ENCODE peak calls at places on chromosomes 7 and 10, in five cellular contexts. S is hepatocyte, D is cardiac muscle cell, U is heart right ventricle, J is AG09309. K is an unnamed sample.

GRCh38 chr10:43376828-43377227 is 5.4 kb downstream of the FXYD4 start:
- DNase-seq in J (no peak), D (no peak), U (no peak), S (no peak), K (no peak)

GRCh38 chr10:96846926-96847325 is 14.8 kb downstream of the LCOR start:
- DNase-seq in J (no peak), U (no peak), D (no peak), S (no peak), K (no peak)

GRCh38 chr7:73865738-73866445 is 4.9 kb downstream of the TMEM270 start:
- DNase-seq in S (peak), U (no peak), D (peak), J (no peak), K (no peak)

GRCh38 chr7:130908345-130909160 is 174.5 kb upstream of the KLF14 start:
- DNase-seq in S (no peak), U (no peak), D (no peak), J (no peak), K (no peak)

GRCh38 chr7:129262333-129262732 is 37.5 kb downstream of the AHCYL2 start:
- DNase-seq in U (no peak), D (no peak), S (no peak), J (no peak), K (no peak)

GRCh38 chr7:147584771-147585193 is 1005.8 kb upstream of the C7orf33 start:
- DNase-seq in U (no peak), J (no peak), D (no peak), S (no peak), K (no peak)

GRCh38 chr10:13503745-13504463 is 24.9 kb downstream of the BEND7 start:
- DNase-seq in S (peak), U (no peak), D (no peak), J (peak), K (peak)

GRCh38 chr10:124020871-124021823 is 72.3 kb downstream of the CHST15 start:
- DNase-seq in D (no peak), U (no peak), J (no peak), S (no peak), K (no peak)

GRCh38 chr7:116395125-116395791 is 104.3 kb upstream of the CAV2 start:
- DNase-seq in U (no peak), J (peak), S (peak), D (no peak), K (peak)

GRCh38 chr7:23276381-23276780 is 22.8 kb upstream of the MALSU1 start:
- DNase-seq in D (no peak), J (no peak), U (no peak), S (no peak), K (no peak)

GRCh38 chr7:27191716-27192545 is 6.9 kb upstream of the HOXA11 start:
- DNase-seq in J (no peak), U (no peak), S (no peak), D (no peak), K (no peak)

GRCh38 chr7:66099551-66100407 is 14.9 kb upstream of the CRCP start:
- DNase-seq in D (peak), J (peak), U (peak), S (peak), K (peak)

GRCh38 chr10:78162867-78163266 is 129.2 kb downstream of the RPS24 start:
- DNase-seq in S (no peak), J (no peak), D (no peak), U (no peak), K (no peak)

DNA sequence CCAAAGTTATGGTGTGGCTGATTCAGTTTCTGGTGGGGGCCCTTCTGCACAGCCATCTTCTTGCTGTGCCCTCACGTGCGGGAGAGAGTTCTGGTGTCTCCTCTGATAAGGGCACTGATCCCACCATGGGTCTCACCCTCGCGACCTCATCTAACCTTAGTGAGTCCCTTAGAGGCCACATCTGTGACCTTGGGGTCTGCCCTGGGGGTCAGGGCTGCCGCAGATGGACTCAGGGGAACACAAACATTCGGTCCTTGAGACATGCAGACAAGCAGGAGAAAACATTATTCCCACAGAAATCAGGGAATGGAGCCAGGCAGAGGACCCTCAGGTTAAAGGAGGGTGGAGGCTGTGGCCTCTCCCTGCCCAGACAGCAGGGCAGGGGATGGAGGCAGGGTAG is 177.9 kb downstream of the DNAJB6 start:
- DNase-seq in J (no peak), U (no peak), D (no peak), S (no peak), K (no peak)
- TF ChIP-seq CTCF in J (no peak), U (no peak), D (no peak), S (no peak), K (no peak)

GRCh38 chr7:107166702-107167426 is 1.9 kb upstream of the HBP1 start:
- DNase-seq in S (no peak), J (no peak), D (no peak), U (no peak), K (no peak)
- H3K4me3 ChIP-seq in S (peak), J (peak), D (peak), U (peak), K (peak)

DNA sequence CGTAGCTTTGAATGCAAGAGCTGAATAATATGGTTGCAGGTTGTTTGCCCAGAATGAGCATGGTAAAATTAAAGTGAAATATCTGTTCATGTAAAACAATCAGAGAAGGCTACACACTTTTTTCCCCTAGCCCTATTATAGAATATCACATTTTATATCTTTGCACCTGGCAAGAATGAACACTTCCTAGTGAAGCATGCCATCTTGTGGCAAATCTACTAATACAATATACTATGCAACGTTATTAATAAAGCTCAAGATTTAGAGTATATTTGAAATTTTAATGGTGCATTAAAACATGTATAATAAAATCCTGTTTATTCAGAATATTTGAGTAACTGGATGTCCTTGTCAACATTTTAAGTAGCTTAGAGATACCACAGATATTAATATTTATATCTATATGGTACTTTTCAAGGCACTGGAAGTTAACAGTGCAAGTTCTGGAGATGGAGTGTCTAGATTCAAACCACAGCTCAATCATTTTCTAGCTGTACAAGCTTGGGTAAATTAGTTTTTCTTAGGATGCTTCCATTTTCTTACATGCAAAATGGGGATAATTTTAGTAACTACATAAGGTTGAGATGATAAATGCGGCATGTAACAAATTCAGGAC is 643.1 kb upstream of the SEMA3D start:
- DNase-seq in U (no peak), S (peak), J (peak), D (peak), K (no peak)
- TF ChIP-seq CTCF in U (no peak), S (peak), J (peak), D (peak), K (peak)

GRCh38 chr7:50264908-50265307 is 39.6 kb upstream of the IKZF1 start:
- DNase-seq in J (no peak), U (no peak), D (no peak), S (no peak), K (no peak)
- H3K4me3 ChIP-seq in J (no peak), U (no peak), D (no peak), S (no peak), K (no peak)

GRCh38 chr10:88505680-88506215 is 77.4 kb downstream of the RNLS start:
- DNase-seq in S (no peak), U (no peak), J (no peak), D (no peak), K (no peak)

GRCh38 chr10:88512599-88512998 is 70.5 kb downstream of the RNLS start:
- DNase-seq in S (no peak), J (no peak), D (no peak), U (no peak), K (no peak)

GRCh38 chr10:88508054-88508453 is 75.1 kb downstream of the RNLS start:
- DNase-seq in U (no peak), D (no peak), S (no peak), J (no peak), K (no peak)

GRCh38 chr10:88505265-88505664 is 77.9 kb downstream of the RNLS start:
- DNase-seq in D (no peak), S (no peak), U (no peak), J (no peak), K (no peak)

GRCh38 chr10:88507380-88507779 is 75.7 kb downstream of the RNLS start:
- DNase-seq in S (no peak), U (no peak), D (no peak), J (no peak), K (no peak)
- TF ChIP-seq CTCF in S (no peak), U (no peak), D (no peak), J (no peak), K (no peak)

DNA sequence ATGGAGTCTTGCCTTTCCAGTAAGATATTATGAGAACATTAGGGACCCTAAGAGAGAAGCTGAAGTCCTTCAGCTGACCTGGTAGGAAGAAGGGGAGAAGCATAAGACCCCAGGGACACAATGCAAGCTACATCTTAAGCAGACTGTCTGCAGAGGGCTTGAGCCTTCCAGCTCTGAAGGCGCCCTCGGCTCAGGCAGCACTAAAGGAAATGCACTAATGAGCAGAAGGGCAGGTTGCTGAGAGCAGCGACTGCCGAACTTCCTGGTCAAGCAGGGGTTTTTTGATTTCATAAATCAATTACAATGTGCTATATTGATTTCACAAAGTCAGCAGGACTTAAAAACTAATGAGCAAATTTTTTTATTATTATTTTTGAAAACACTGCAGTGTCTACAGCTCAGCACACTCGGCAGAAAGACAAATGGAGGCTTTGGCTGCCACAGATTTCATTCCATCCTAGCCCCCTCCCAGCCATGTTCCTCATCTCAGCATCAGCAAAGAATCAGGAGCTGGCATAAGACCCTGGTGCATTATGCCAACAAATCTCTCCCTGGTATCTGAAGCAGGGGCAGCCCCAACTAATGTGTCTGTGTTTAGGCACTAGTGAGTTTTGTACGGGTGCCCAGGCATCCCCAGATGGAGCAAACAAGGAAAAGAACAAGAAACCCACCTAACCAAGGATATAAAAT is 57.1 kb downstream of the LRRTM3 start:
- DNase-seq in U (no peak), S (no peak), J (no peak), D (no peak), K (no peak)
- H3K4me3 ChIP-seq in U (no peak), S (no peak), J (no peak), D (no peak), K (no peak)

GRCh38 chr10:28676297-28676967 is 889 bp upstream of the BAMBI start:
- DNase-seq in U (peak), S (no peak), J (no peak), D (peak), K (no peak)

GRCh38 chr10:28677889-28678686 is 767 bp downstream of the BAMBI start:
- DNase-seq in D (no peak), J (no peak), U (peak), S (peak), K (no peak)

GRCh38 chr10:28674782-28675181 is 2.5 kb upstream of the BAMBI start:
- DNase-seq in D (no peak), U (no peak), J (no peak), S (no peak), K (no peak)

GRCh38 chr10:28678687-28679457 is 1.6 kb downstream of the BAMBI start:
- DNase-seq in D (peak), J (no peak), S (no peak), U (no peak), K (no peak)

DNA sequence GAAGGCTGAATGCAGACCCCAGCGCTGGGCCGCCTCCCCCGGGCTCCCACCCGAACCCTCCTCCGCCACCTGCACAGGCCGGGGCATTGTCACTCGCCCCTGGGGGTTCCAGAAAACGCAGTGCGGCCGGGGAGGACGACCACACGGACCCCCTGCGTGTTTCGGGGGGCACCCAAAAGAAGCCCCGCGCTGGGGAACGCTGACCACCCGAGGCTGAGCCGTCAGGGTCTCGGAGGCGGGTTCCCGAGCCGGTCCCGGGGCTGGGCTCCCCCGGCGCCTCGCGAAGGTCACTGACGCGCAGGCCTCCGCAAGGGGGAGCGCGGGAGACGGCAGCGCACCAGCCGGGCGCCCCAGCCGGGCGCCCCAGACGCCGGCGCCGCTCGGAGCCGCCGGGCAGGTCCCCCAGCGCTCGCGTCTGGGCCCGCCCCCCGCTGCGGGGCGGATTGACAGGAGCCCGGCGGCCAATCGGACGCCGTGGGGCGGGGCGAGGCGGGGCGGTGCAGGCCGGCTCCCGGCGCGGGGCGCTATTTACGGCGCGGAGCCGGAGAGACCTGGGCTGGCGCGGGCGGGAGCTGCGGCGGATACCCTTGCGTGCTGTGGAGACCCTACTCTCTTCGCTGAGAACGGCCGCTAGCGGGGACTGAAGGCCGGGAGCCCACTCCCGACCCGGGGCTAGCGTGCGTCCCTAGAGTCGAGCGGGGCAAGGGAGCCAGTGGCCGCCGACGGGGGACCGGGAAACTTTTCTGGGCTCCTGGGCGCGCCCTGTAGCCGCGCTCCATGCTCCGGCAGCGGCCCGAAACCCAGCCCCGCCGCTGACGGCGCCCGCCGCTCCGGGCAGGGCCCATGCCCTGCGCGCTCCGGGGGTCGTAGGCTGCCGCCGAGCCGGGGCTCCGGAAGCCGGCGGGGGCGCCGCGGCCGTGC is at the start of gene BAMBI:
- DNase-seq in J (peak), S (peak), D (peak), U (peak), K (no peak)
- TF ChIP-seq CTCF in J (peak), S (peak), D (peak), U (peak), K (peak)